ENCODE peak calls at places on chromosomes 7 and 10, in five cellular contexts. K, O, M, H and I are unnamed samples.

GRCh38 chr10:80459047-80459865 is 5.1 kb downstream of the TSPAN14 start:
- DNase-seq in O (peak; percentile 63), K (peak; percentile 26), H (peak; percentile 71), M (peak; percentile 49), I (no peak)

GRCh38 chr7:72465521-72465920 is 53.4 kb upstream of the CALN1 start:
- DNase-seq in O (no peak), H (no peak), K (no peak), M (peak; percentile 35), I (no peak)

GRCh38 chr10:110376021-110376773 is 71.5 kb upstream of the SMNDC1 start:
- DNase-seq in K (no peak), H (no peak), M (no peak), O (no peak), I (no peak)

GRCh38 chr7:105837765-105838241 is 38.6 kb downstream of the ATXN7L1 start:
- DNase-seq in O (no peak), M (no peak), H (no peak), K (no peak), I (no peak)

GRCh38 chr7:14432936-14433335 is 443.5 kb upstream of the ETV1 start:
- DNase-seq in M (no peak), O (no peak), H (no peak), K (no peak), I (no peak)

GRCh38 chr7:151834281-151835035 is 42.5 kb downstream of the PRKAG2 start:
- DNase-seq in O (no peak), M (no peak), H (no peak), K (no peak), I (no peak)

GRCh38 chr7:106121189-106121799 is 9.2 kb upstream of the SYPL1 start:
- DNase-seq in K (no peak), H (no peak), M (no peak), O (no peak), I (no peak)

GRCh38 chr10:99521474-99522077 is 11.2 kb upstream of the NKX2-3 start:
- DNase-seq in K (no peak), H (no peak), O (no peak), M (no peak), I (no peak)

GRCh38 chr10:80260295-80261243 is 28.9 kb downstream of the MAT1A start:
- DNase-seq in O (no peak), H (peak; percentile 59), K (peak; percentile 39), M (peak; percentile 62), I (no peak)

GRCh38 chr7:28240466-28240865 is 59.9 kb upstream of the JAZF1 start:
- DNase-seq in H (no peak), K (no peak), O (no peak), M (no peak), I (no peak)

GRCh38 chr10:132482090-132482489 is 55.5 kb upstream of the INPP5A start:
- DNase-seq in H (no peak), O (no peak), M (peak; percentile 63), K (no peak), I (no peak)

GRCh38 chr7:86913709-86914108 is 145.7 kb downstream of the ELAPOR2 start:
- DNase-seq in M (no peak), O (no peak), K (no peak), H (no peak), I (no peak)

GRCh38 chr7:90461216-90461615 is 8.2 kb upstream of the PTTG1IP2 start:
- DNase-seq in H (no peak), M (no peak), K (no peak), O (no peak), I (no peak)

GRCh38 chr7:24779283-24779655 is 22.0 kb upstream of the GSDME start:
- DNase-seq in K (no peak), O (no peak), H (no peak), M (no peak), I (no peak)

GRCh38 chr10:132468201-132468600 is 69.4 kb upstream of the INPP5A start:
- DNase-seq in K (no peak), M (no peak), H (no peak), O (no peak), I (no peak)

GRCh38 chr10:4514445-4515108 is 311.4 kb upstream of the AKR1E2 start:
- DNase-seq in M (no peak), K (peak; percentile 22), H (no peak), O (peak; percentile 31), I (peak; percentile 8)

GRCh38 chr7:95917622-95918021 is 145.3 kb downstream of the DYNC1I1 start:
- DNase-seq in H (no peak), M (no peak), K (no peak), O (no peak), I (no peak)

GRCh38 chr10:71864861-71865473 is 13.9 kb upstream of the PSAP start:
- DNase-seq in H (no peak), M (no peak), O (no peak), K (no peak), I (no peak)

GRCh38 chr7:96282835-96283234 is 39.1 kb downstream of the SLC25A13 start:
- DNase-seq in M (no peak), K (no peak), H (no peak), O (no peak), I (no peak)

GRCh38 chr7:112789453-112789823 is 755 bp downstream of the TMEM168 start:
- DNase-seq in H (peak; percentile 17), M (no peak), O (peak; percentile 1), K (no peak), I (no peak)

GRCh38 chr7:101947899-101948298 is 130.5 kb downstream of the CUX1 start:
- DNase-seq in H (peak; percentile 3), O (no peak), K (peak; percentile 28), M (no peak), I (no peak)

GRCh38 chr10:111295788-111296187 is 219.0 kb downstream of the ADRA2A start:
- DNase-seq in K (no peak), M (no peak), H (no peak), O (no peak), I (no peak)

GRCh38 chr10:47035447-47036337 is 124.5 kb downstream of the PTPN20 start:
- DNase-seq in O (no peak), K (no peak), M (no peak), H (no peak), I (no peak)

GRCh38 chr7:26308551-26308950 is 16.9 kb downstream of the SNX10 start:
- DNase-seq in K (no peak), O (no peak), H (no peak), M (no peak), I (no peak)

GRCh38 chr10:50625663-50626062 is 1.9 kb upstream of the SGMS1 start:
- DNase-seq in K (no peak), H (peak; percentile 21), O (no peak), M (no peak), I (no peak)

GRCh38 chr7:47982610-47983009 is 3.2 kb upstream of the HUS1 start:
- DNase-seq in M (peak; percentile 99), O (no peak), H (no peak), K (no peak), I (no peak)

GRCh38 chr7:7944619-7945282 is 23.8 kb upstream of the GLCCI1 start:
- DNase-seq in M (no peak), K (no peak), H (no peak), O (peak; percentile 31), I (peak; percentile 49)